ENCODE peak calls at places on chromosomes 16 and 17, in four cellular contexts. B is AG09319, M is GM06990, U is neural crest cell. G is an unnamed sample.

GRCh38 chr17:56681561-56682266 is 88.2 kb downstream of the NOG start:
- DNase-seq in B (no peak), M (no peak), U (no peak), G (no peak)

GRCh38 chr16:8859913-8860881 is 8.6 kb downstream of the CARHSP1 start:
- DNase-seq in B (no peak), M (no peak), U (no peak), G (no peak)

GRCh38 chr17:81083125-81083765 is 48.3 kb downstream of the BAIAP2 start:
- DNase-seq in B (no peak), M (no peak), U (no peak), G (no peak)

GRCh38 chr17:7477392-7478275 is 1.8 kb downstream of the ZBTB4 start:
- DNase-seq in B (peak), M (no peak), U (no peak), G (no peak)

GRCh38 chr17:59790936-59791335 is 83.5 kb downstream of the VMP1 start:
- DNase-seq in B (no peak), M (no peak), U (no peak), G (no peak)

GRCh38 chr17:12765544-12765943 is 23.8 kb upstream of the ARHGAP44 start:
- DNase-seq in B (peak), M (no peak), U (no peak), G (no peak)

GRCh38 chr17:65745241-65745640 is 183.8 kb upstream of the AXIN2 start:
- DNase-seq in B (no peak), M (no peak), U (no peak), G (no peak)

GRCh38 chr17:28166478-28166877 is 124.0 kb downstream of the NLK start:
- DNase-seq in B (no peak), M (no peak), U (no peak), G (no peak)

GRCh38 chr17:4409659-4410058 is 24.1 kb upstream of the SPNS3 start:
- DNase-seq in B (peak), M (no peak), U (no peak), G (no peak)
- TF ChIP-seq CTCF in B (no peak), M (no peak), U (no peak), G (no peak)

DNA sequence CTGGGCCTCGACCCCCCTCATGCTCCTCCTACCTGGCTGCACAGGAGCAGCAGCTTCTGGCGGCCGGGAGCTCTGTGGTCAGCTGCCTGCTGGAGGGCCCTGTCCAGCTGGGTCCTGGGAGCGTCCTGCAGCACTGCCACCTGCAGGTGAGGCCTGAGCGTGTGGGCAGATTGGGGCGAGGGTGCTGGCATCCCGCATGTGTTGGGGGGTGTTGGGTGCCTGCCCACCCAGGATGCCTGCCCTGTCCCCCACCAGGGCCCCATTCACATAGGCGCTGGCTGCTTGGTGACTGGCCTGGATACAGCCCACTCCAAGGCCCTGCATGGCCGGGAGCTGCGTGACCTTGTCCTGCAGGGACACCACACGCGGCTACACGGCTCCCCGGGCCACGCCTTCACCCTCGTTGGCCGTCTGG is 16.5 kb downstream of the FCSK start:
- DNase-seq in B (no peak), M (no peak), U (peak), G (no peak)
- TF ChIP-seq CTCF in B (peak), M (peak), U (peak), G (no peak)

GRCh38 chr16:85750021-85750826 is 672 bp downstream of the C16orf74 start:
- DNase-seq in B (no peak), M (peak), U (peak), G (peak)
- TF ChIP-seq CTCF in B (no peak), M (no peak), U (peak), G (no peak)

GRCh38 chr17:4362141-4362540 is 4.3 kb downstream of the UBE2G1 start:
- DNase-seq in B (no peak), M (no peak), U (no peak), G (no peak)
- TF ChIP-seq CTCF in B (no peak), M (no peak), U (no peak), G (no peak)

DNA sequence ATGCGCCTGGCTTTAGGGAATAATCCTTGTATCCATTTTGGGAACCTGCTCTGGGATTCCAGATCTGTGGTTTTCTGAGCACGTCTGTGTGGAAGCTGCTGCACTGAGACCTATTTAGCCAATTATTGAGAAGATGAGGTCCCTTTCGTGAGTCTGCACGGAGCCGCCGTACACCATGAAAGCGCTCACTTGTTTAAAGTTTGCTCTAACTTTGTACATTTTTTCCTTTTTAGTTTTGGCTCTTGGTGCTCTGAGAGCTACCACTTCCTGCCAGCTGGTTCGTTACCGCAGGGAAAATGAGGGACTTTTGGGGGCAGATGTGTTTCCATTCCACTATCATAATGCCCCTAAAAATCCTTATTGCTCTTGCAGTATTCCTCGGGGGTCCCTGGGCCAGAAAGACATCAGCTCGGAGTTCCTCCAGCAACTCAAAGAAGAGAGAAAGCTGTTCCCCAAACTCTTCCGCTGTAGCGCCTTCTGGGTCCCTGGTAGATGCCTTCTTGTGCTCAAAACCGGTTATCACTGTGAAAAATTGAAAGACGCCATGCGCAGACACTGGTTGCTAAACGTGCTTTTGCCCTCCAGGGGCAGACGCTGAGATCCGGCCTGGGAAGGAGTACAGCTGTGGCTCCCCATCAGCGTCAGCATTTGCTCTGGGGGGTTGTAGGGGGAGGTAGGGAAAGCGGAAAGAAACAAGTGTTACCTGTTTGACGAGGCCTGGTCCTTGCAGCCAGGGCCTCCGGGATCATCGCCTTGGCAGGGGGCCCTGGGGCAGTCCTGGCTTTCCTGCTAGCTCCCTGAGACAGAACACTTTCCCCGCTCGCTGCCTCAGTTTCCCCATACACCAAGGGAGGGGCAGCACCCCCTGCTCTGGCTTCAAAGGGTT is 238.1 kb downstream of the MRTFB start:
- DNase-seq in B (no peak), M (peak), U (no peak), G (peak)
- TF ChIP-seq CTCF in B (no peak), M (peak), U (peak), G (no peak)

GRCh38 chr16:287298-287811 is 4.4 kb downstream of the PDIA2 start:
- DNase-seq in B (no peak), M (no peak), U (no peak), G (no peak)
- TF ChIP-seq CTCF in B (no peak), M (no peak), U (no peak), G (no peak)

DNA sequence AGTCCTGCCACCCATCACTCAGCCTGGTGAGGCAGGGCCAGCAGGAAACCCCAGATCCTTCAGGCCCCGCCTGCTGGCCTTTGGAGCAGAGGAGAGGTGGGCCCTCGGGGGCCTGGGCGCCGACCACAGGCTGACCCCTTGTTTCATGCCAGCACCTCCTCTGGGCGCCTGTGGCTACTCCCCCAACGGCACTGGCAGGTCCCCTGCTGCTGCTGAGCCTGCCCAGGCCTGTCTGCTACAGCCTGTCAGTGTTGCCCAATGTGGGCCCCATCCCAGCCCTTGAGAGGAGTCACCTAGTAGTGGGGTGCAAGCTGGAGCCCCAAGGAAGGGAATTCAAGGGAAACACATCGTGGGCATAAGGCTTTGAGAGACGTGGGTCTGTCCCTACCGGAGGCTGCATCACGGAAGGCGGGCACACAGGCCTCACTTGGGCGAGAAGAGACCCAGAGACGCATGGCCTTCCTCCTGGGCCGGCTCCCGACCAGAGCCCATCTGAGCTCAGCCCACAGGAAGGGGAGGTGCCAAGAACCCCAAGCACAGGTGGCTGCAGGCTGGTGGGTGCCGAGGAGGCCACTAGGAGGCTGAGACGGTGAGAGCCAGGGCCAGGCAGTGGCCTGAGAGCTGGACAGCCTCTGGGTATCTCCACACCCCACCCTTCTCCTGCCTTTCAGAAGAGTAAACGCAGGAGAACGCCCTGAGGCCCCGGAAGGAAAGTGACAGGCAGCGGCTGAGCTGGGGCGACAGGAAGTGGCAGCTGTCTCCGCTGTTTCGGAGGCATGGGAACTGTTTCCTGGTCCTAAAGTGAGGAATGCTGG is 8.1 kb upstream of the FASN start:
- DNase-seq in B (no peak), M (peak), U (peak), G (peak)
- TF ChIP-seq CTCF in B (peak), M (peak), U (peak), G (peak)

GRCh38 chr16:49740190-49740589 is 115.7 kb downstream of the ZNF423 start:
- DNase-seq in B (no peak), M (no peak), U (no peak), G (no peak)

GRCh38 chr16:49742428-49743205 is 113.3 kb downstream of the ZNF423 start:
- DNase-seq in B (no peak), M (no peak), U (no peak), G (no peak)

GRCh38 chr16:49743206-49743470 is 112.8 kb downstream of the ZNF423 start:
- DNase-seq in B (no peak), M (no peak), U (no peak), G (no peak)

GRCh38 chr16:49737541-49737940 is 118.4 kb downstream of the ZNF423 start:
- DNase-seq in B (no peak), M (no peak), U (no peak), G (no peak)

GRCh38 chr16:49739381-49739780 is 116.5 kb downstream of the ZNF423 start:
- DNase-seq in B (no peak), M (no peak), U (no peak), G (no peak)
- TF ChIP-seq CTCF in B (no peak), M (peak), U (peak), G (no peak)